ENCODE peak calls at places on chromosome 15, in ten cellular contexts. H is GM20000; Y is naive thymus-derived CD8-positive, alpha-beta T cell; Q is AG09309; C is stimulated activated naive CD8-positive, alpha-beta T cell treated with anti-CD3 and anti-CD28 coated beads, Interleukin-15, amount 100 ng/mL, for 72 hours; D is fibroblast of lung; J is fibroblast of the aortic adventitia; B is activated T-cell treated with anti-CD3 and anti-CD28 coated beads, Interleukin-2, amount 50 U/mL, for 72 hours; M is neural crest cell; Z is posterior cingulate gyrus. E is an unnamed sample.
A peak's percentile ranks its signal among the peaks of the same experiment; 100 is the strongest.

GRCh38 chr15:90862964-90863721 is 5.2 kb upstream of the FURIN start:
- DNase-seq in H (peak; percentile 4), Y (no peak), Q (peak; percentile 47), C (no peak), D (no peak), J (peak; percentile 48), B (no peak), M (no peak), Z (no peak), E (no peak)

GRCh38 chr15:36808401-36809160 is 229.2 kb downstream of the CDIN1 start:
- DNase-seq in H (no peak), Y (no peak), Q (no peak), C (no peak), D (no peak), J (peak; percentile 81), B (no peak), M (no peak), Z (no peak), E (no peak)

GRCh38 chr15:80801891-80802680 is 22.9 kb downstream of the CEMIP start:
- DNase-seq in H (no peak), Y (no peak), Q (no peak), C (no peak), D (no peak), J (no peak), B (no peak), M (no peak), Z (no peak), E (no peak)

GRCh38 chr15:99906356-99906755 is 173.1 kb upstream of the LYSMD4 start:
- DNase-seq in H (no peak), Y (no peak), Q (no peak), C (no peak), D (no peak), J (no peak), B (no peak), M (no peak), Z (no peak), E (no peak)

GRCh38 chr15:45199136-45199810 is 11.5 kb upstream of the SHF start:
- DNase-seq in H (no peak), Y (peak; percentile 33), Q (no peak), C (peak; percentile 69), D (peak; percentile 26), J (no peak), B (peak; percentile 51), M (peak; percentile 26), Z (no peak), E (peak; percentile 68)

GRCh38 chr15:50940506-50940905 is 32.0 kb downstream of the AP4E1 start:
- DNase-seq in H (no peak), Y (no peak), Q (no peak), C (no peak), D (peak; percentile 52), J (peak; percentile 44), B (no peak), M (no peak), Z (no peak), E (no peak)

GRCh38 chr15:29937956-29938355 is 115.7 kb upstream of the TJP1 start:
- DNase-seq in H (no peak), Y (no peak), Q (no peak), C (no peak), D (peak; percentile 69), J (peak; percentile 49), B (no peak), M (no peak), Z (no peak), E (no peak)

GRCh38 chr15:86002444-86002843 is 77.2 kb upstream of the AGBL1 start:
- DNase-seq in H (no peak), Y (no peak), Q (no peak), C (no peak), D (no peak), J (no peak), B (no peak), M (no peak), Z (no peak), E (no peak)

GRCh38 chr15:67307156-67307555 is 52.6 kb downstream of the IQCH start:
- DNase-seq in H (no peak), Y (no peak), Q (no peak), C (no peak), D (peak; percentile 81), J (peak; percentile 25), B (no peak), M (no peak), Z (no peak), E (no peak)

GRCh38 chr15:101698314-101698713 is 26.0 kb downstream of the TARS3 start:
- DNase-seq in H (no peak), Y (no peak), Q (no peak), C (no peak), D (no peak), J (no peak), B (no peak), M (no peak), Z (no peak), E (no peak)

GRCh38 chr15:89372069-89373033 is 37.7 kb upstream of the POLG start:
- DNase-seq in H (no peak), Y (no peak), Q (no peak), C (no peak), D (no peak), J (no peak), B (no peak), M (no peak), Z (no peak), E (no peak)

GRCh38 chr15:39502048-39502447 is 78.8 kb upstream of the THBS1 start:
- DNase-seq in H (no peak), Y (no peak), Q (no peak), C (no peak), D (no peak), J (no peak), B (no peak), M (no peak), Z (no peak), E (no peak)

GRCh38 chr15:95175914-95176658 is 944.7 kb downstream of the MCTP2 start:
- DNase-seq in H (no peak), Y (no peak), Q (no peak), C (no peak), D (peak; percentile 90), J (peak; percentile 29), B (no peak), M (no peak), Z (no peak), E (no peak)

GRCh38 chr15:68201879-68202261 is 3.3 kb downstream of the CALML4 start:
- DNase-seq in H (no peak), Y (no peak), Q (no peak), C (no peak), D (no peak), J (no peak), B (no peak), M (no peak), Z (no peak), E (no peak)

GRCh38 chr15:49982586-49982985 is 136.4 kb downstream of the ATP8B4 start:
- DNase-seq in H (no peak), Y (no peak), Q (no peak), C (no peak), D (peak; percentile 76), J (peak; percentile 61), B (no peak), M (no peak), Z (no peak), E (no peak)

GRCh38 chr15:47788685-47789084 is 71.4 kb downstream of the SEMA6D start:
- DNase-seq in H (no peak), Y (no peak), Q (no peak), C (no peak), D (peak; percentile 2), J (no peak), B (no peak), M (no peak), Z (no peak), E (no peak)

GRCh38 chr15:39079296-39079834 is 501.5 kb upstream of the THBS1 start:
- DNase-seq in H (no peak), Y (no peak), Q (no peak), C (no peak), D (peak; percentile 48), J (peak; percentile 80), B (no peak), M (no peak), Z (no peak), E (no peak)

GRCh38 chr15:90000175-90000923 is 775 bp upstream of the ZNF710 start:
- DNase-seq in H (peak; percentile 78), Y (no peak), Q (no peak), C (no peak), D (peak; percentile 44), J (peak; percentile 28), B (no peak), M (peak; percentile 41), Z (no peak), E (peak; percentile 44)

GRCh38 chr15:38474155-38474757 is 20.3 kb downstream of the FAM98B start:
- DNase-seq in H (peak; percentile 54), Y (peak; percentile 43), Q (peak; percentile 63), C (peak; percentile 24), D (peak; percentile 59), J (peak; percentile 87), B (peak; percentile 41), M (no peak), Z (no peak), E (peak; percentile 17)

GRCh38 chr15:68228143-68228970 is 1.2 kb downstream of the CLN6 start:
- DNase-seq in H (peak; percentile 29), Y (no peak), Q (no peak), C (no peak), D (no peak), J (peak; percentile 12), B (no peak), M (no peak), Z (no peak), E (no peak)

GRCh38 chr15:92665100-92665555 is 9.6 kb upstream of the FAM174B start:
- DNase-seq in H (no peak), Y (no peak), Q (no peak), C (no peak), D (peak; percentile 80), J (peak; percentile 79), B (no peak), M (no peak), Z (no peak), E (no peak)

GRCh38 chr15:98713585-98714001 is 65.3 kb downstream of the IGF1R start:
- DNase-seq in H (no peak), Y (peak; percentile 4), Q (no peak), C (peak; percentile 27), D (no peak), J (peak; percentile 65), B (no peak), M (no peak), Z (no peak), E (no peak)

GRCh38 chr15:45343258-45343860 is 35.0 kb downstream of the GATM start:
- DNase-seq in H (no peak), Y (no peak), Q (no peak), C (no peak), D (no peak), J (no peak), B (no peak), M (no peak), Z (no peak), E (no peak)

GRCh38 chr15:42156266-42156922 is at the start of gene PLA2G4F:
- DNase-seq in H (no peak), Y (no peak), Q (no peak), C (no peak), D (no peak), J (no peak), B (no peak), M (no peak), Z (no peak), E (no peak)

GRCh38 chr15:45242289-45242688 is 9.7 kb upstream of the SLC28A2 start:
- DNase-seq in H (no peak), Y (no peak), Q (no peak), C (no peak), D (peak; percentile 13), J (peak; percentile 8), B (no peak), M (no peak), Z (no peak), E (peak; percentile 5)